ENCODE peak calls at places on chromosomes 4 and X, in seven cellular contexts. H is breast epithelium; Z is left lung; S is CD8-positive, alpha-beta T cell; A is AG04450; N is HCT116; I is right atrium auricular region. J is an unnamed sample.

GRCh38 chr4:184868623-184869022 is 42.9 kb upstream of the ACSL1 start:
- DNase-seq in H (no peak), Z (no peak), S (no peak), A (no peak), N (no peak), I (no peak), J (no peak)

GRCh38 chr4:173990126-173990878 is 293.2 kb downstream of the FBXO8 start:
- DNase-seq in H (no peak), Z (no peak), S (no peak), A (no peak), N (peak), I (no peak), J (peak)

GRCh38 chr4:111811661-111812060 is 333.6 kb upstream of the FAM241A start:
- DNase-seq in H (no peak), Z (no peak), S (no peak), A (no peak), N (no peak), I (no peak), J (no peak)

GRCh38 chr4:123699823-123700822 is 303.5 kb downstream of the SPRY1 start:
- DNase-seq in H (no peak), Z (no peak), S (no peak), A (peak), N (no peak), I (no peak), J (peak)

GRCh38 chr4:32022071-32022470 is 1301.9 kb downstream of the PCDH7 start:
- DNase-seq in H (no peak), Z (no peak), S (no peak), A (no peak), N (no peak), I (no peak), J (peak)

GRCh38 chrX:65999029-65999562 is 40.8 kb downstream of the VSIG4 start:
- DNase-seq in H (no peak), Z (no peak), S (no peak), A (no peak), N (no peak), I (no peak), J (no peak)

GRCh38 chr4:159227378-159227777 is 124.5 kb downstream of the RAPGEF2 start:
- DNase-seq in H (no peak), Z (no peak), S (no peak), A (no peak), N (no peak), I (no peak), J (peak)

GRCh38 chr4:7393491-7394183 is 41.1 kb downstream of the PSAPL1 start:
- DNase-seq in H (peak), Z (peak), S (no peak), A (no peak), N (no peak), I (peak), J (no peak)

GRCh38 chrX:22121161-22121560 is 89.0 kb downstream of the PHEX start:
- DNase-seq in H (no peak), Z (no peak), S (no peak), A (no peak), N (no peak), I (no peak), J (no peak)

GRCh38 chr4:37802068-37802666 is 24.3 kb upstream of the PGM2 start:
- DNase-seq in H (peak), Z (peak), S (no peak), A (no peak), N (peak), I (no peak), J (peak)

GRCh38 chr4:119059221-119059620 is 76.4 kb upstream of the MYOZ2 start:
- DNase-seq in H (no peak), Z (no peak), S (no peak), A (no peak), N (no peak), I (no peak), J (no peak)

GRCh38 chr4:39530682-39531081 is 3.4 kb upstream of the UGDH start:
- DNase-seq in H (no peak), Z (no peak), S (no peak), A (no peak), N (no peak), I (no peak), J (no peak)

GRCh38 chr4:75985116-75985515 is 5.6 kb downstream of the SDAD1 start:
- DNase-seq in H (no peak), Z (no peak), S (no peak), A (peak), N (no peak), I (no peak), J (peak)

GRCh38 chr4:142413516-142413915 is 432.6 kb downstream of the INPP4B start:
- DNase-seq in H (no peak), Z (no peak), S (no peak), A (no peak), N (no peak), I (no peak), J (no peak)

GRCh38 chrX:116009871-116010710 is 160.5 kb upstream of the AGTR2 start:
- DNase-seq in H (no peak), Z (peak), S (no peak), A (no peak), N (no peak), I (no peak), J (no peak)

DNA sequence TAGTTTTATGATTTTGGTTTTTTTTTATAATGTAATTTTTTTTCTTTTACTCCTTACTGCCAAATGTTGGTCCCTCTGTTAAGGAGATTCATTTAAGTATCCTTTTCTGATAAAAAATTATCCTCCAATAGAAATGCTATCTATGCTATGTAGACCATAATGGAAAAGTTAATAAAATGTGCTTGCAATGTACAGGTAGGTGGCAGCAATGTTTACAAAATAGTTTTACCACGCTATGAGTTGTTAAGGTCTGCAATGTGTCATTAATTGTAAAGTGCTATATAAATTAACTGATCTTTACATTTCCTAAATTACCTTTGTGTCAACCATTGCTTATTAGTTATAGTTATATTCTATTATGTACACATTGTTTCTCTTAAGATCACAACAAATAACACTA is 3.8 kb upstream of the CENPC start:
- DNase-seq in H (no peak), Z (no peak), S (no peak), A (no peak), N (no peak), I (no peak), J (peak)
- TF ChIP-seq CTCF in H (no peak), Z (no peak), S (peak), A (no peak), N (peak), I (peak), J (peak)

GRCh38 chr4:150583287-150584197 is 1.6 kb downstream of the MAB21L2 start:
- DNase-seq in H (no peak), Z (no peak), S (no peak), A (no peak), N (no peak), I (no peak), J (peak)
- H3K4me3 ChIP-seq in H (peak), Z (peak), S (no peak), A (peak), N (no peak), I (peak), J (peak)

GRCh38 chr4:79918292-79918691 is 154.7 kb downstream of the ANTXR2 start:
- DNase-seq in H (no peak), Z (no peak), S (no peak), A (no peak), N (no peak), I (no peak), J (no peak)
- TF ChIP-seq CTCF in H (no peak), Z (no peak), S (no peak), A (no peak), N (no peak), I (no peak), J (no peak)

GRCh38 chr4:87009095-87009648 is 74.4 kb downstream of the AFF1 start:
- DNase-seq in H (no peak), Z (no peak), S (no peak), A (no peak), N (no peak), I (no peak), J (no peak)
- H3K4me3 ChIP-seq in H (peak), Z (peak), S (no peak), A (peak), N (no peak), I (peak), J (peak)

GRCh38 chr4:67122029-67122428 is 423.3 kb downstream of the CENPC start:
- DNase-seq in H (no peak), Z (no peak), S (no peak), A (no peak), N (no peak), I (no peak), J (peak)
- TF ChIP-seq CTCF in H (peak), Z (no peak), S (no peak), A (no peak), N (no peak), I (peak), J (no peak)

DNA sequence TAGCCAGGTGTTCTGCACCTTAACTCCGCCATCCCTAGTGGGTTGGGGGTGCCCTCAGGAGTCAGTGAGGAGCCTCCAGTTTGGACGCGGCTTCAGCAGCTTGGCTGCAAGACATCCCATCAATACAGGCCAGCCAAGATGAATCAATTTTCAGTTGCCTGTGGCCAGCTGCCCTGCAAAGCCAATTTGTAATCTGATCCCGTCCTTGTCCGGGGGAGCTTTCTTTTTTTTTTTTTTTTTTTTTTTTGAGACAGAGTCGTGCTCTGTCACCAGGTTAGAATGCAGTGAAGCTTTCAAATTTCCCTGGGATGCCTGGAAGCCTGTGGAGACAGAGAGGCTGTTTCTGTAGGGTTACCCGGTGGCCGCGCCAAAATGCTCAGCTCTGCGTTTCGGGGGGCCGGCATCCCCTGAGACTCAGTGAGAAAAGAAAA is 192.5 kb downstream of the ASMT start:
- DNase-seq in H (no peak), Z (no peak), S (no peak), A (no peak), N (no peak), I (no peak), J (peak)
- H3K4me3 ChIP-seq in H (no peak), Z (no peak), S (no peak), A (no peak), N (peak), I (no peak), J (no peak)

GRCh38 chrX:36640232-36640631 is 367.9 kb upstream of the FAM47C start:
- DNase-seq in H (no peak), Z (no peak), S (no peak), A (no peak), N (no peak), I (no peak), J (no peak)
- TF ChIP-seq CTCF in H (no peak), Z (no peak), S (no peak), A (no peak), N (no peak), I (no peak), J (no peak)

DNA sequence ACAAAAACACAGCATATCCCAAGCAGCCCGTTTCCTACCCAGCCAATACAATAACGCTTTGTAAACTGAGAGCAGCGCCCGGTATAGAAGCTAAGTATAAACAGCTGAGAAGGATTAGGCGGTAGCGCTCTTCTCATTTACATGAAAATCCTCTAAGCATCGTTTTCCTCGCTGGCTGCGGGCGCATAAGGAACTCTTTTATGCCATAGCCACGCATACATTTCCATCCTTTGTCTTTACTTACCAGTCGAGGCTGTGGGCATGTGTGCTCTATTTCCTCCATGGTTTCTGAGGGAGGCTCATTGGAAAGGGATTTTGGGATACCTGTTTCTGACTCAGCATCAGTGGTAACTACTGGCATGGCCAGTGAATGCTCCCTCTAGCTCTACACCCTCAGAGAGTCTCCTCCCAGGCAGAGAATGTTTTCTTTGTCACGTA is 383 bp downstream of the PCYT1B start:
- DNase-seq in H (no peak), Z (no peak), S (no peak), A (no peak), N (no peak), I (no peak), J (peak)
- H3K4me3 ChIP-seq in H (peak), Z (peak), S (peak), A (no peak), N (no peak), I (peak), J (peak)

DNA sequence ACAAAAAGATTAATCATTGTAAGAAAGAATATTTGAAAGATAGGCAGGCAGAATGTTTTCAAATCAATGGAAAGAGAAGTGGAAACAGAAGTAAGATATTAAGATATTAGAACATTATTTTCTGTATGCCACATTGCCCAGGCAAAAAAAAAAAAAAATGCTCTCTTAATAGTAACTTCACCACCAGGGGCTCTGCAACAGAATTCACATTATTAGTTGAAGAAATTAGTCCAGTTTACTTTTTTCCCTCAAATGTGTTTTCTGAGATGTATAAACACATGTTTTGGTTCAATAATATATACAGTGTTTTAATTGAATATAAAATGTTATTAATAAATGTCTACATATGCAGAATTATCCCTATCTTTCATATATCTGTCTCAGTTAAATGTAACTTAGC is 78.0 kb upstream of the ADAD1 start:
- DNase-seq in H (no peak), Z (no peak), S (no peak), A (no peak), N (no peak), I (no peak), J (peak)
- TF ChIP-seq CTCF in H (no peak), Z (no peak), S (no peak), A (peak), N (no peak), I (peak), J (peak)

GRCh38 chrX:140439455-140439854 is 65.4 kb downstream of the SOX3 start:
- DNase-seq in H (no peak), Z (no peak), S (no peak), A (no peak), N (no peak), I (no peak), J (no peak)
- H3K4me3 ChIP-seq in H (peak), Z (no peak), S (no peak), A (no peak), N (no peak), I (peak), J (no peak)